ENCODE peak calls at places on chromosomes 16 and 17, in nine cellular contexts. A is activated T-helper 1 cell treated with anti-CD3 and anti-CD28 coated beads, Interleukin-2, amount 50 U/mL, for 16 hours; J is caudate nucleus; K is T-helper 17 cell; G is nucleus accumbens; D is body of pancreas; P is activated T-cell treated with anti-CD3 and anti-CD28 coated beads, Interleukin-2, amount 50 U/mL, for 72 hours; W is iPS-NIHi11; I is T-helper 22 cell. F is an unnamed sample.

GRCh38 chr16:86821933-86822332 is 243.6 kb downstream of the FOXL1 start:
- DNase-seq in A (no peak), J (no peak), K (no peak), G (no peak), D (no peak), P (no peak), W (no peak), I (no peak), F (no peak)

GRCh38 chr17:7883781-7884386 is 4.7 kb upstream of the CHD3 start:
- DNase-seq in A (no peak), J (no peak), K (no peak), G (no peak), D (no peak), P (peak; percentile 13), W (no peak), I (peak; percentile 25), F (no peak)

GRCh38 chr16:66927012-66927436 is 1.7 kb upstream of the RRAD start:
- DNase-seq in A (no peak), J (no peak), K (no peak), G (no peak), D (no peak), P (no peak), W (no peak), I (no peak), F (no peak)

GRCh38 chr17:58337600-58338453 is 9.2 kb upstream of the TSPOAP1 start:
- DNase-seq in A (peak; percentile 75), J (no peak), K (peak; percentile 84), G (no peak), D (peak; percentile 43), P (peak; percentile 96), W (peak; percentile 91), I (peak; percentile 88), F (no peak)

GRCh38 chr16:69270395-69270794 is 40.8 kb upstream of the VPS4A start:
- DNase-seq in A (no peak), J (no peak), K (no peak), G (no peak), D (no peak), P (no peak), W (no peak), I (no peak), F (no peak)

GRCh38 chr16:57723170-57723569 is 12.4 kb upstream of the KATNB1 start:
- DNase-seq in A (no peak), J (no peak), K (no peak), G (no peak), D (no peak), P (no peak), W (peak; percentile 64), I (no peak), F (no peak)

GRCh38 chr16:48614759-48615158 is 4.8 kb upstream of the N4BP1 start:
- DNase-seq in A (no peak), J (no peak), K (no peak), G (no peak), D (no peak), P (no peak), W (no peak), I (no peak), F (no peak)

GRCh38 chr16:89185062-89185751 is 13.7 kb downstream of the CDH15 start:
- DNase-seq in A (no peak), J (no peak), K (no peak), G (no peak), D (no peak), P (peak; percentile 8), W (no peak), I (no peak), F (no peak)

GRCh38 chr17:1643293-1643998 is 2.1 kb downstream of the SCARF1 start:
- DNase-seq in A (peak; percentile 31), J (no peak), K (peak; percentile 63), G (peak; percentile 21), D (peak; percentile 96), P (peak; percentile 49), W (peak; percentile 89), I (peak; percentile 71), F (no peak)

GRCh38 chr16:30054959-30055553 is 10.5 kb upstream of the ALDOA start:
- DNase-seq in A (no peak), J (no peak), K (peak; percentile 51), G (no peak), D (peak; percentile 93), P (peak; percentile 73), W (peak; percentile 90), I (no peak), F (no peak)

GRCh38 chr16:78738557-78738956 is 639.1 kb downstream of the WWOX start:
- DNase-seq in A (no peak), J (no peak), K (no peak), G (no peak), D (no peak), P (no peak), W (no peak), I (no peak), F (no peak)

GRCh38 chr17:50257574-50258224 is 16.6 kb upstream of the TMEM92 start:
- DNase-seq in A (no peak), J (no peak), K (no peak), G (no peak), D (no peak), P (no peak), W (peak; percentile 42), I (no peak), F (no peak)

GRCh38 chr17:68783861-68784260 is 171.3 kb downstream of the ABCA8 start:
- DNase-seq in A (no peak), J (no peak), K (no peak), G (no peak), D (no peak), P (no peak), W (no peak), I (no peak), F (no peak)

GRCh38 chr17:751269-752001 is 629 bp downstream of the GEMIN4 start:
- DNase-seq in A (peak; percentile 22), J (no peak), K (peak; percentile 37), G (no peak), D (peak; percentile 31), P (peak; percentile 65), W (peak; percentile 29), I (peak; percentile 31), F (peak; percentile 37)

GRCh38 chr17:74922172-74922571 is 883 bp downstream of the USH1G start:
- DNase-seq in A (no peak), J (no peak), K (no peak), G (no peak), D (no peak), P (no peak), W (no peak), I (no peak), F (no peak)

GRCh38 chr16:89862732-89863131 is 10.7 kb upstream of the TCF25 start:
- DNase-seq in A (no peak), J (no peak), K (no peak), G (no peak), D (no peak), P (no peak), W (no peak), I (no peak), F (no peak)

GRCh38 chr16:11601425-11601824 is 14.7 kb upstream of the LITAF start:
- DNase-seq in A (no peak), J (no peak), K (no peak), G (no peak), D (no peak), P (no peak), W (no peak), I (no peak), F (no peak)

GRCh38 chr16:66069576-66069975 is 296.9 kb upstream of the CDH5 start:
- DNase-seq in A (no peak), J (no peak), K (no peak), G (no peak), D (no peak), P (no peak), W (no peak), I (no peak), F (no peak)

GRCh38 chr17:28724500-28725165 is 1.4 kb downstream of the TLCD1 start:
- DNase-seq in A (no peak), J (no peak), K (no peak), G (no peak), D (no peak), P (no peak), W (no peak), I (no peak), F (no peak)

GRCh38 chr17:53792451-53792850 is 30.3 kb upstream of the KIF2B start:
- DNase-seq in A (no peak), J (no peak), K (no peak), G (no peak), D (no peak), P (no peak), W (no peak), I (no peak), F (no peak)

GRCh38 chr17:1998426-1998784 is 26.7 kb downstream of the RTN4RL1 start:
- DNase-seq in A (no peak), J (no peak), K (no peak), G (no peak), D (peak; percentile 65), P (no peak), W (peak; percentile 47), I (no peak), F (no peak)

GRCh38 chr17:33366998-33367397 is 73.9 kb upstream of the ASIC2 start:
- DNase-seq in A (no peak), J (no peak), K (no peak), G (no peak), D (no peak), P (no peak), W (no peak), I (no peak), F (no peak)

GRCh38 chr17:75978938-75979704 is at the start of the genes ACOX1 and TEN1:
- DNase-seq in A (peak; percentile 93), J (peak; percentile 94), K (peak; percentile 85), G (peak; percentile 95), D (peak; percentile 98), P (peak; percentile 98), W (peak; percentile 93), I (peak; percentile 94), F (peak; percentile 99)

GRCh38 chr17:172401-172800 is 9.0 kb downstream of the DOC2B start:
- DNase-seq in A (no peak), J (no peak), K (no peak), G (no peak), D (no peak), P (no peak), W (no peak), I (no peak), F (no peak)

GRCh38 chr16:80614908-80615696 is 74.3 kb downstream of the DYNLRB2 start:
- DNase-seq in A (no peak), J (no peak), K (no peak), G (no peak), D (no peak), P (no peak), W (no peak), I (no peak), F (no peak)

GRCh38 chr17:74386397-74386796 is 19.1 kb downstream of the GPR142 start:
- DNase-seq in A (no peak), J (no peak), K (no peak), G (no peak), D (no peak), P (no peak), W (no peak), I (no peak), F (no peak)

GRCh38 chr17:83185023-83186002 is 105.9 kb downstream of the METRNL start:
- DNase-seq in A (peak; percentile 2), J (no peak), K (no peak), G (no peak), D (peak; percentile 1), P (no peak), W (no peak), I (no peak), F (no peak)

GRCh38 chr16:64711026-64711425 is 410.8 kb downstream of the CDH11 start:
- DNase-seq in A (no peak), J (no peak), K (no peak), G (no peak), D (no peak), P (no peak), W (no peak), I (no peak), F (no peak)

GRCh38 chr17:31067699-31068184 is 27.0 kb upstream of the NF1 start:
- DNase-seq in A (no peak), J (no peak), K (no peak), G (no peak), D (no peak), P (no peak), W (no peak), I (no peak), F (no peak)

GRCh38 chr17:40038882-40039513 is 15.2 kb downstream of the MED24 start:
- DNase-seq in A (no peak), J (no peak), K (no peak), G (no peak), D (peak; percentile 79), P (no peak), W (peak; percentile 63), I (no peak), F (no peak)

GRCh38 chr17:57485566-57485865 is 229.2 kb downstream of the MSI2 start:
- DNase-seq in A (no peak), J (no peak), K (no peak), G (no peak), D (no peak), P (no peak), W (no peak), I (no peak), F (no peak)

F was measured in C1 segment of cervical spinal cord.